ENCODE peak calls at places on chromosomes 2 and 18, in ten cellular contexts. T is GM13977; K is Right ventricle myocardium inferior; M is small intestine; W is activated T-helper 1 cell treated with Interleukin-2 at 50 U/mL for 16 hours; O is NCI-H510A; N is stimulated activated CD8-positive, alpha-beta memory T cell treated with anti-CD3 and anti-CD28 coated beads, Interleukin-15, amount 100 ng/mL, for 24 hours; Z is T-helper 1 cell; D is DMS153; L is EH. G is an unnamed sample.

GRCh38 chr2:237726401-237726830 is 72.2 kb upstream of the RBM44 start:
- DNase-seq in T (no peak), K (no peak), M (peak; percentile 77), W (no peak), O (peak; percentile 91), N (no peak), Z (no peak), D (peak; percentile 99), L (peak; percentile 89), G (no peak)

GRCh38 chr18:5604778-5605177 is 61.0 kb upstream of the EPB41L3 start:
- DNase-seq in T (no peak), K (no peak), M (peak; percentile 41), W (no peak), O (no peak), N (no peak), Z (no peak), D (no peak), L (no peak), G (no peak)

GRCh38 chr18:22467760-22468553 is 50.2 kb upstream of the CTAGE1 start:
- DNase-seq in T (no peak), K (no peak), M (no peak), W (no peak), O (no peak), N (no peak), Z (no peak), D (no peak), L (peak; percentile 98), G (no peak)

GRCh38 chr18:59054892-59055291 is 84.8 kb upstream of the SEC11C start:
- DNase-seq in T (no peak), K (no peak), M (no peak), W (no peak), O (no peak), N (no peak), Z (no peak), D (no peak), L (peak; percentile 89), G (no peak)

GRCh38 chr18:464311-464659 is 36.2 kb downstream of the COLEC12 start:
- DNase-seq in T (no peak), K (no peak), M (no peak), W (no peak), O (no peak), N (no peak), Z (no peak), D (no peak), L (no peak), G (no peak)

GRCh38 chr2:142280846-142281245 is 150.0 kb upstream of the LRP1B start:
- DNase-seq in T (no peak), K (peak; percentile 25), M (no peak), W (no peak), O (no peak), N (no peak), Z (no peak), D (no peak), L (no peak), G (no peak)

GRCh38 chr2:15939556-15939853 is 845 bp upstream of the MYCN start:
- DNase-seq in T (peak; percentile 84), K (peak; percentile 83), M (no peak), W (no peak), O (no peak), N (no peak), Z (peak; percentile 17), D (no peak), L (no peak), G (peak; percentile 77)

GRCh38 chr2:241902357-241902991 is 32.9 kb downstream of the RTP5 start:
- DNase-seq in T (no peak), K (peak; percentile 42), M (no peak), W (no peak), O (no peak), N (no peak), Z (no peak), D (no peak), L (no peak), G (no peak)

GRCh38 chr2:65396348-65397026 is 35.9 kb downstream of the SPRED2 start:
- DNase-seq in T (no peak), K (no peak), M (no peak), W (no peak), O (no peak), N (no peak), Z (no peak), D (no peak), L (peak; percentile 55), G (no peak)

GRCh38 chr2:26148501-26148900 is 24.4 kb upstream of the GAREM2 start:
- DNase-seq in T (no peak), K (no peak), M (no peak), W (no peak), O (no peak), N (no peak), Z (no peak), D (no peak), L (peak; percentile 46), G (no peak)